ENCODE peak calls at places on chromosomes 12 and 14, in five cellular contexts. V is A549, J is transverse colon, T is tibial nerve, M is heart left ventricle. S is an unnamed sample.
A peak's percentile ranks its signal among the peaks of the same experiment; 100 is the strongest.

GRCh38 chr14:103207038-103207403 is 83.8 kb downstream of the TNFAIP2 start:
- DNase-seq in V (no peak), M (peak; percentile 91), J (peak; percentile 68), T (peak; percentile 88), S (peak; percentile 54)

GRCh38 chr12:104456417-104456949 is at the start of gene CHST11:
- DNase-seq in T (peak; percentile 63), V (peak; percentile 86), M (peak; percentile 90), J (peak; percentile 76), S (peak; percentile 85)

GRCh38 chr12:25734529-25735180 is 181.6 kb upstream of the LMNTD1 start:
- DNase-seq in V (no peak), M (no peak), J (no peak), T (no peak), S (no peak)

GRCh38 chr14:71932229-71932951 is at the start of gene RGS6:
- DNase-seq in M (peak; percentile 63), T (no peak), J (peak; percentile 12), V (peak; percentile 40), S (no peak)

GRCh38 chr14:60204843-60205774 is 39.9 kb upstream of the DHRS7 start:
- DNase-seq in J (no peak), M (no peak), V (no peak), T (no peak), S (no peak)

GRCh38 chr12:53591301-53592206 is 34.6 kb downstream of the ATF7 start:
- DNase-seq in J (no peak), T (no peak), M (peak; percentile 38), V (no peak), S (peak; percentile 22)

GRCh38 chr12:72293701-72294100 is 21.5 kb downstream of the TRHDE start:
- DNase-seq in M (no peak), T (no peak), J (no peak), V (no peak), S (no peak)

GRCh38 chr12:106081606-106082005 is 57.1 kb downstream of the NUAK1 start:
- DNase-seq in T (no peak), M (no peak), V (no peak), J (no peak), S (no peak)

GRCh38 chr14:64730061-64730440 is 25.8 kb downstream of the PLEKHG3 start:
- DNase-seq in T (no peak), M (peak; percentile 20), V (no peak), J (no peak), S (no peak)

GRCh38 chr12:41998451-41998850 is 146.2 kb downstream of the GXYLT1 start:
- DNase-seq in J (no peak), V (no peak), M (no peak), T (no peak), S (no peak)

GRCh38 chr14:77260631-77261030 is 10.4 kb downstream of the NGB start:
- DNase-seq in T (no peak), V (no peak), J (no peak), M (no peak), S (no peak)

GRCh38 chr14:67835596-67835995 is 16.0 kb downstream of the RAD51B start:
- DNase-seq in J (no peak), V (no peak), T (no peak), M (no peak), S (no peak)

GRCh38 chr12:10968765-10969456 is 17.8 kb downstream of the TAS2R50 start:
- DNase-seq in J (no peak), T (peak; percentile 75), M (peak; percentile 34), V (no peak), S (peak; percentile 64)

GRCh38 chr14:81517798-81518398 is 15.8 kb downstream of the SEL1L start:
- DNase-seq in T (no peak), V (no peak), J (peak; percentile 30), M (peak; percentile 55), S (peak; percentile 84)

GRCh38 chr12:112117685-112118084 is 7.7 kb upstream of the TRAFD1 start:
- DNase-seq in M (no peak), T (no peak), V (peak; percentile 60), J (no peak), S (no peak)

GRCh38 chr12:6226002-6226700 is 26.0 kb downstream of the CD9 start:
- DNase-seq in T (peak; percentile 70), V (no peak), M (peak; percentile 89), J (peak; percentile 63), S (peak; percentile 88)
- H3K4me1 ChIP-seq in T (peaks cover 100% of the 10 kb centered on the region), V (peaks cover 21% of the 10 kb centered on the region), M (peaks cover 98% of the 10 kb centered on the region), J (peaks cover 100% of the 10 kb centered on the region), S (peaks cover 66% of the 10 kb centered on the region)

GRCh38 chr14:22384167-22384549 is 204.9 kb downstream of the DAD1 start:
- DNase-seq in M (no peak), J (no peak), V (no peak), T (no peak), S (no peak)

GRCh38 chr14:22382955-22383354 is 206.1 kb downstream of the DAD1 start:
- DNase-seq in T (no peak), V (no peak), M (no peak), J (no peak), S (no peak)

GRCh38 chr14:22382395-22382794 is 206.6 kb downstream of the DAD1 start:
- DNase-seq in T (no peak), J (no peak), M (no peak), V (no peak), S (no peak)

GRCh38 chr14:22384974-22385526 is 204.0 kb downstream of the DAD1 start:
- DNase-seq in V (no peak), M (no peak), T (no peak), J (no peak), S (no peak)

DNA sequence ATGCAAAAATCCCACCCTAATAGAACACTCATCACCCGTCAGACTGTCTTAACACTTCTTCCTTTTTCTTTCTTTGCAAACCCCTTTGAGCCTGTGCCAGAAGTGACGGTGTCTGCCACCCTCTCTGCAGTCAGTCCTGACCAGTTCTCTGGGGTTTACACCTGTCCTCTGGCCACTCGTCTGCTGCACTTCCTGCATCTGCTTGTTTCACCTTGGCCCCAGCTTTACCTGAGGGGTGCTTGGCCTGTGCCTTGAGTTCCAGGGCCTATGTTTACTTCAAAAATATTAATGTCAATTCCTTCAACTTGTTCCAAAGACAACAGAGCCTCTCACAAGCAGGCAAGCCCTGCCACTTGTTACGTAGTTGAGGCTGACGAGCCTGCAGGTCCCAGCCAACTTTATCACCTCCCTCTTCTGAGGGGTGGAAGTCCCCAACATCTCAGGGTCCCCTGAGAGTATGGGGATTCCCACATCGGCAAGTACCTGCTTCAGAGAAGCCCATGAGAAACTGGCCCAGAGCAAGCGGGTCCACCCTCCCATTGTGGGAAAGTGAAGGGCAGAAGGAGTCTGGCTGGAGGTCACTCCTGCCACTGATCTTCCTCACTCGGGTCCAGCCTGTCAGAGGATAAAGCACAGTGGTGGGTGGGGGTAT is 205.4 kb downstream of the DAD1 start:
- DNase-seq in T (no peak), M (no peak), J (peak; percentile 28), V (no peak), S (no peak)
- TF ChIP-seq POLR2A in T (no peak), M (no peak), J (no peak), V (no peak), S (no peak)

GRCh38 chr14:32578181-32578580 is 249.1 kb downstream of the AKAP6 start:
- DNase-seq in M (no peak), T (no peak), J (no peak), V (no peak), S (no peak)

GRCh38 chr14:32588448-32589320 is 259.6 kb downstream of the AKAP6 start:
- DNase-seq in V (peak; percentile 55), M (no peak), T (no peak), J (no peak), S (no peak)

GRCh38 chr14:32584079-32584478 is 255.0 kb downstream of the AKAP6 start:
- DNase-seq in T (no peak), J (no peak), V (no peak), M (no peak), S (no peak)
- H3K4me1 ChIP-seq in T (no peaks in the 10 kb centered on the region), J (no peaks in the 10 kb centered on the region), V (no peaks in the 10 kb centered on the region), M (peaks cover 2% of the 10 kb centered on the region), S (no peaks in the 10 kb centered on the region)

DNA sequence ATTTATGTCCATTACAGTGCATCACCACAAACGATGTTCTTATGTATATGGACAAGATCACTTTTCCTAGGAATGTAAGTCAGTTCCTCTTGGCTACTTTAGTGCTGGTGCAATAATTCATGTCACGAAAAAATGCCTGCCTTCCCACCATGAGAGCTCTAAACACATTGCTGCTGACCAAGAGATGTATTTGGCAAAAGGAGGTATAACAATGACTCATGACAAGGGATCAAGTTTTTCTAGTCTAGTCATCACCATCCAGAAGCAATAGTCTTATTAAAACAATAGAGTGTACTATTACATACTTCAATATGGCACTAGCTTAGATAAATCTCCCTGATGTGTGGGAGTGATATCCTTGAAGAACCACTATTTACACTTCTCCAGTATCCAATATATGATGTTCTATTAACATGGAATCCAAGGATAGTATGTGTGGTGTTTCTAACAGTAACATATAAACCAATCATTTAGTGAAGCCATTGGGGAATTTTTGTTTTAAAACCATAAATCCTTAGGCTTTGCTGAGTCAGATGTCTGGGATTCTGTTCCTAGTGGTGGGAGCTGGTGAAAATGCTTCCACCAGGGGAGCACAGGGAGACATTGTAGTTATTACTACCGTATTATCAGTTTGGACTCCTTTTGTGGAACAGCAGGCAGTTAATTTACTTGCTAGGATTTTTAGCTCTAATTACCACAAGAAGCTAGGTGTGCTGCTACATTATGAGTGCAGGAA is 1387.5 kb downstream of the LRFN5 start:
- DNase-seq in T (no peak), V (peak; percentile 49), M (no peak), J (no peak), S (no peak)
- TF ChIP-seq POLR2A in T (no peak), V (no peak), M (no peak), J (no peak), S (no peak)

GRCh38 chr12:79652521-79652920 is 38.2 kb downstream of the PAWR start:
- DNase-seq in V (no peak), M (no peak), J (no peak), T (no peak), S (no peak)
- H3K4me1 ChIP-seq in V (peaks cover 18% of the 10 kb centered on the region), M (no peaks in the 10 kb centered on the region), J (peaks cover 34% of the 10 kb centered on the region), T (no peaks in the 10 kb centered on the region), S (no peaks in the 10 kb centered on the region)

GRCh38 chr12:51951199-51951842 is at the start of gene ACVR1B:
- DNase-seq in M (peak; percentile 95), T (peak; percentile 89), V (peak; percentile 90), J (peak; percentile 94), S (peak; percentile 92)
- TF ChIP-seq POLR2A in M (peak; percentile 37), T (peak; percentile 45), V (peak; percentile 46), J (peak; percentile 58), S (peak; percentile 52)